ENCODE peak calls at places on chromosomes 16 and 17, in five cellular contexts. Q is colonic mucosa; R is HTR-8/SVneo; L is activated naive CD8-positive, alpha-beta T cell treated with anti-CD3 and anti-CD28 coated beads, Interleukin-2, amount 50 U/mL, for 24 hours; E is prostate gland. W is an unnamed sample.

GRCh38 chr16:87464691-87465300 is 28.0 kb downstream of the ZCCHC14 start:
- DNase-seq in L (peak), E (no peak), Q (peak), R (peak), W (peak)

GRCh38 chr17:70144260-70144846 is 25.0 kb upstream of the KCNJ2 start:
- DNase-seq in Q (no peak), E (no peak), L (no peak), R (no peak), W (no peak)

GRCh38 chr17:2510559-2510958 is 1.1 kb downstream of the METTL16 start:
- DNase-seq in E (no peak), L (no peak), R (no peak), Q (no peak), W (no peak)

GRCh38 chr17:39754958-39755549 is 17.3 kb downstream of the GRB7 start:
- DNase-seq in L (no peak), R (no peak), Q (peak), E (no peak), W (peak)

GRCh38 chr17:66865151-66865550 is 30.2 kb downstream of the CACNG5 start:
- DNase-seq in L (no peak), E (no peak), Q (no peak), R (no peak), W (no peak)

GRCh38 chr17:77439382-77440013 is 298.7 kb downstream of the SEC14L1 start:
- DNase-seq in E (no peak), Q (no peak), L (no peak), R (no peak), W (peak)

GRCh38 chr16:80231888-80232287 is 308.9 kb upstream of the DYNLRB2 start:
- DNase-seq in R (peak), L (peak), E (no peak), Q (no peak), W (peak)

GRCh38 chr17:74466111-74466784 is at the start of gene CD300A:
- DNase-seq in R (no peak), E (no peak), L (peak), Q (no peak), W (no peak)